ENCODE peak calls at places on chromosome 2, in six cellular contexts. J, A, H, W, B and Y are unnamed samples.

GRCh38 chr2:199455533-199456382 is 2.0 kb downstream of the SATB2 start:
- DNase-seq in W (no peak), A (no peak), H (no peak), B (peak), J (no peak), Y (no peak)

GRCh38 chr2:33133436-33133835 is 186.7 kb downstream of the LTBP1 start:
- DNase-seq in J (no peak), A (no peak), W (no peak), H (peak), B (peak), Y (no peak)

GRCh38 chr2:235939471-235939870 is 228.7 kb downstream of the GBX2 start:
- DNase-seq in H (no peak), B (no peak), A (no peak), J (no peak), W (no peak), Y (no peak)

GRCh38 chr2:219279916-219280516 is 850 bp downstream of the DNAJB2 start:
- DNase-seq in W (no peak), H (no peak), J (no peak), B (no peak), A (no peak), Y (no peak)

GRCh38 chr2:33437297-33437696 is 39.2 kb upstream of the RASGRP3 start:
- DNase-seq in A (no peak), J (peak), H (no peak), B (no peak), W (no peak), Y (no peak)

GRCh38 chr2:233811732-233812131 is 33.6 kb downstream of the MROH2A start:
- DNase-seq in J (no peak), H (no peak), W (no peak), A (no peak), B (no peak), Y (peak)

GRCh38 chr2:26970928-26971627 is 641 bp downstream of the MAPRE3 start:
- DNase-seq in H (peak), B (no peak), W (no peak), J (no peak), A (no peak), Y (no peak)

GRCh38 chr2:101625387-101625786 is 72.1 kb upstream of the MAP4K4 start:
- DNase-seq in W (no peak), J (no peak), A (no peak), H (no peak), B (no peak), Y (no peak)

GRCh38 chr2:236168110-236169067 is at the start of gene GBX2:
- DNase-seq in W (no peak), H (no peak), B (no peak), J (no peak), A (no peak), Y (peak)

GRCh38 chr2:161418715-161419337 is 2.7 kb downstream of the TBR1 start:
- DNase-seq in J (no peak), B (no peak), W (no peak), A (no peak), H (no peak), Y (no peak)

GRCh38 chr2:153478289-153479261 is at the start of gene RPRM:
- DNase-seq in A (no peak), J (peak), W (peak), H (peak), B (no peak), Y (peak)

GRCh38 chr2:220318037-220318436 is 690.6 kb downstream of the SLC4A3 start:
- DNase-seq in W (no peak), B (no peak), H (no peak), J (no peak), A (no peak), Y (no peak)

GRCh38 chr2:65265090-65266045 is 37.7 kb downstream of the ACTR2 start:
- DNase-seq in B (no peak), A (no peak), W (no peak), H (peak), J (peak), Y (no peak)

GRCh38 chr2:60502123-60502522 is 51.3 kb downstream of the BCL11A start:
- DNase-seq in H (no peak), W (no peak), J (no peak), B (no peak), A (no peak), Y (no peak)

GRCh38 chr2:20065885-20066602 is 14.6 kb upstream of the LAPTM4A start:
- DNase-seq in B (no peak), J (no peak), W (no peak), A (no peak), H (peak), Y (no peak)

GRCh38 chr2:196284901-196285589 is 113.7 kb upstream of the STK17B start:
- DNase-seq in J (no peak), W (no peak), A (no peak), H (no peak), B (no peak), Y (no peak)

GRCh38 chr2:29053680-29054400 is 20.5 kb downstream of the PCARE start:
- DNase-seq in J (no peak), W (no peak), B (no peak), A (no peak), H (no peak), Y (no peak)

GRCh38 chr2:230721712-230722111 is 9.1 kb downstream of the CAB39 start:
- DNase-seq in B (no peak), W (no peak), A (no peak), H (no peak), J (no peak), Y (no peak)

GRCh38 chr2:219073413-219074129 is 12.8 kb upstream of the IHH start:
- DNase-seq in B (peak), J (peak), A (no peak), H (no peak), W (no peak), Y (no peak)

GRCh38 chr2:31319391-31320175 is 85.6 kb downstream of the EHD3 start:
- DNase-seq in W (no peak), A (no peak), B (peak), J (peak), H (no peak), Y (no peak)

GRCh38 chr2:154029504-154029903 is 157.8 kb downstream of the GALNT13 start:
- DNase-seq in H (no peak), J (no peak), A (no peak), B (no peak), W (no peak), Y (no peak)

GRCh38 chr2:43083710-43084698 is 142.4 kb downstream of the ZFP36L2 start:
- DNase-seq in A (no peak), B (peak), J (no peak), H (peak), W (no peak), Y (no peak)

GRCh38 chr2:14941151-14941631 is 308.7 kb downstream of the LRATD1 start:
- DNase-seq in B (no peak), J (peak), H (no peak), W (no peak), A (no peak), Y (no peak)

GRCh38 chr2:239163306-239164070 is 237.3 kb downstream of the HDAC4 start:
- DNase-seq in J (no peak), B (no peak), W (no peak), A (no peak), H (peak), Y (no peak)

GRCh38 chr2:239704737-239705136 is 303.9 kb upstream of the HDAC4 start:
- DNase-seq in A (no peak), J (no peak), B (no peak), W (no peak), H (no peak), Y (no peak)

GRCh38 chr2:222651721-222652420 is 4.0 kb downstream of the FARSB start:
- DNase-seq in J (no peak), H (no peak), W (no peak), A (no peak), B (no peak), Y (no peak)

GRCh38 chr2:46298522-46299351 is 1.5 kb downstream of the EPAS1 start:
- DNase-seq in J (no peak), B (no peak), A (no peak), H (peak), W (no peak), Y (no peak)
- TF ChIP-seq CTCF in J (peak), B (no peak), A (peak), H (no peak), W (no peak), Y (peak)

DNA sequence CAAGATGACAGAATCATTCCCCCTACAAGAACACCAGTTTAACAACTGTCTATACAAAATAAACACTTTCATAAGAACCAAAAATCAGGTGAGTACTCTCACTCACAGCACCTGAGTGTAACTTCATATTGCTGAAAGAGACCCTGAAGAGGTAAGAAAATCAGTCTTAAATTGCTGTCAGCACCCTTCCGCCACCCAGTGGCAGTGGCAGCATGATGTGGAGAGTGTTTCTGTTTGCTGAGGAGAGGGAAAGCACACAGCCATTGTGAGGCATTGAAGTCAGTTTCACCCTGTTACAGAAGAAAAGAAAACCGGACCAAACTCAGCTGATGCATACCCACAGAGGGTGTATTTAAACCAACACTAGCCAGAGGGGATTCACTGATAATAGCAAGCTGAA is 1240.8 kb upstream of the CRIM1 start:
- DNase-seq in H (no peak), A (no peak), B (no peak), J (no peak), W (no peak), Y (no peak)
- TF ChIP-seq CTCF in H (no peak), A (no peak), B (no peak), J (no peak), W (no peak), Y (peak)

GRCh38 chr2:68901199-68901515 is 30.0 kb upstream of the BMP10 start:
- DNase-seq in A (no peak), B (no peak), J (no peak), H (no peak), W (no peak), Y (no peak)
- TF ChIP-seq CTCF in A (no peak), B (peak), J (peak), H (no peak), W (no peak), Y (no peak)

GRCh38 chr2:45001629-45002385 is 7.4 kb downstream of the SIX2 start:
- DNase-seq in W (no peak), J (no peak), H (no peak), B (no peak), A (no peak), Y (no peak)
- TF ChIP-seq CTCF in W (no peak), J (no peak), H (no peak), B (no peak), A (no peak), Y (no peak)

DNA sequence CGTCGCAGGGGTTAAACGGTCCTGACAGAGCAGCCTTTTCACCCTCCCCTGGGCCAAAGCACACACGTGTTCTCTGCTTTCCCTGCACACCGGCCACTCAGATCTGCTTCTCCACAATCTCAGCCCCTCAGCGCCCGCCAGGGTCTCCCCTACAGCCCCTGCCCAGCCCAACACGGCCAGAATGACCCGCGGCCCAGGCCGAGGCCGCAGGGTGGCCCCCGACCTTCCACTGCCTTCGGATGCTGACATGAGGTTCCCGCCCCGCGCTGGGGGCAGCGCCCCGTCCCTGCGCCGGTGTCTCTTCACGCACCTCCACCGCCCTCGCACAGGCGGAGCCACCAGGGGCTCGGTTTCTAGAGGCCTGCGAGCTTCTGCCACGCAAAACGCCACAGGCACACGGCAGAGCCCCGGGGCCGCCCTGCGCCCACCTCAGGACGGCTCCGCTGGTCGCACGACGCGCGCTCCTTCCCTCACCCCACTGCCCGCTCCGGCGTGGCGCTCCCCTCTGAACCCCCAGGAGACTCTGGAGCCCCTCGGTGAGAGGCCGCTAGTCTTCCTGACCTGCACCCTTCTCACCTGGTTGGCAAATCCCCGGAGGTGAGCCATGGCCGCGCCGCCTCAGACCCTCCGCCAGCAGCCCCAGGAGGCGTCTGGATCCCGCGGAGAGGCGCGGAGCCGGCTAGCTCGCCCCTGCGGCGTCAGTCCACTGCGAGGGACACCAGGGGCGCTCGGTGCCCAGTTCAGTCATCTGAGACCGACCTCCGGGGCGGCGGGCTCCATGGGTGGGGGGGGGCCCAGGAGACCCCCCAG is 749 bp downstream of the STK25 start:
- DNase-seq in H (peak), A (no peak), J (no peak), B (peak), W (peak), Y (no peak)
- TF ChIP-seq CTCF in H (peak), A (peak), J (peak), B (no peak), W (no peak), Y (peak)

GRCh38 chr2:10124538-10125045 is 2.1 kb downstream of the RRM2 start:
- DNase-seq in H (peak), W (peak), A (no peak), B (no peak), J (peak), Y (no peak)
- TF ChIP-seq CTCF in H (peak), W (peak), A (peak), B (no peak), J (peak), Y (peak)

GRCh38 chr2:215705771-215706261 is 269.9 kb upstream of the FN1 start:
- DNase-seq in J (no peak), B (no peak), A (no peak), H (no peak), W (no peak), Y (no peak)
- TF ChIP-seq CTCF in J (no peak), B (no peak), A (no peak), H (no peak), W (no peak), Y (no peak)

GRCh38 chr2:71791051-71791450 is 337.7 kb downstream of the DYSF start:
- DNase-seq in J (no peak), H (no peak), W (no peak), B (no peak), A (no peak), Y (no peak)

GRCh38 chr2:71788186-71788525 is 334.8 kb downstream of the DYSF start:
- DNase-seq in A (no peak), J (no peak), B (no peak), H (no peak), W (no peak), Y (peak)

GRCh38 chr2:71788601-71789240 is 335.4 kb downstream of the DYSF start:
- DNase-seq in W (no peak), H (no peak), B (no peak), A (no peak), J (no peak), Y (peak)

GRCh38 chr2:71790261-71791038 is 337.1 kb downstream of the DYSF start:
- DNase-seq in B (no peak), J (no peak), A (no peak), W (no peak), H (no peak), Y (no peak)

GRCh38 chr2:71789556-71790219 is 336.3 kb downstream of the DYSF start:
- DNase-seq in B (no peak), J (no peak), H (no peak), W (no peak), A (no peak), Y (peak)
- TF ChIP-seq CTCF in B (no peak), J (peak), H (no peak), W (no peak), A (no peak), Y (no peak)

DNA sequence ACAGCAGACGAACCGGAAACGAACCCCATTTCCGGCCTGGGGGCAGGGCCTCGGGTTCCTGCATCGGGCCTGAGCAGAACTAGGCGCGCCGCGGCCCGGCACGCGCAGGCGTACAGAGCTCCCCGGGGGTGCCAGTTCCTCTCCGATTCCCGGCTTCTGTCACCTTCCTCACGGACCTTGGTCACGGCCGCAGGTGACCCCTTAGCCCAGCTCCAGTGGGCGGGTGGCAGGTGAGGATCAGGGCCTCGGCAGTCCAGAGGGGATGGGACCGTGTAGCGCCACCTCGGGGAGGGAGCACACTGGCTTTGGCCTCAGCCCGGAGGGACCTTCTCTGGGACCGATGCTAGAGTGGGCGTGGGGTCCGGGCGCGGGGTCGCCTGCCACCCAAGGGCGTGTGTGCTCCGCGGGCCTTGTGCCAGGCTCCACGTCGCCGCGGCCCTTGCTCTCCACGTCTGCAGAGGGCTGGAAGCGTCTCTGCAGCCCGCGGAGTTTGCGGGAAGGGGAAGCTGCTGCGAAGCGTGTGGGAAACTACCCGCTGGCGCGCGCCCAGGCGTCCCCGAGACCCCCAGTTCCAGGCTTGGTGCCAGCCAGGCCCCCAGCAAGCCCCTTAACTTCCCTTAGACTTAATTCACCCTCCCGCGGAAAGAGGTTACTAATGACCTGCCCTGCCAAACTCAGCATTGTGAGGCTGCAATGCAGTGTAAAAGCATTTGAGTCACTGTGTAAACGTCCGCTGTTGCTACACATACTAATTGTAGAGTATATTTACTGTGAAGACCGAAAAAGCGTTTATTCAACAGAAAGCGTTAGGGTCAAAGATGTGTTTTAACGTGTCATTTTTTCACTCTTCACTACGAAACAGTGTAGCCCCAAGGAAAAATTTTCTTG is at the start of gene TRAPPC12:
- DNase-seq in W (peak), J (peak), B (peak), H (peak), A (peak), Y (peak)
- TF ChIP-seq CTCF in W (peak), J (peak), B (peak), H (no peak), A (peak), Y (peak)